ENCODE peak calls at places on chromosomes 16 and 17, in five cellular contexts. One of them, this sample, is unnamed.

GRCh38 chr17:27384261-27384701 is 72.0 kb upstream of the KSR1 start:
- DNase-seq in heart left ventricle: peak; percentile 76
- DNase-seq in WTC11: no peak
- DNase-seq in progenitor cell of endocrine pancreas: no peak
- DNase-seq in fibroblast of mammary gland: peak; percentile 92
- DNase-seq in this sample: peak; percentile 81

GRCh38 chr17:44314869-44315661 is 6.7 kb downstream of the RUNDC3A start:
- DNase-seq in heart left ventricle: no peak
- DNase-seq in progenitor cell of endocrine pancreas: no peak
- DNase-seq in WTC11: peak; percentile 76
- DNase-seq in fibroblast of mammary gland: no peak
- DNase-seq in this sample: no peak

GRCh38 chr16:65319621-65320231 is 197.9 kb upstream of the CDH11 start:
- DNase-seq in fibroblast of mammary gland: no peak
- DNase-seq in heart left ventricle: no peak
- DNase-seq in WTC11: no peak
- DNase-seq in progenitor cell of endocrine pancreas: no peak
- DNase-seq in this sample: no peak

GRCh38 chr16:81457326-81458133 is 12.9 kb downstream of the CMIP start:
- DNase-seq in fibroblast of mammary gland: peak; percentile 68
- DNase-seq in WTC11: no peak
- DNase-seq in progenitor cell of endocrine pancreas: no peak
- DNase-seq in heart left ventricle: no peak
- DNase-seq in this sample: no peak

GRCh38 chr17:59332890-59333377 is 1.5 kb downstream of the YPEL2 start:
- DNase-seq in progenitor cell of endocrine pancreas: no peak
- DNase-seq in fibroblast of mammary gland: peak; percentile 58
- DNase-seq in heart left ventricle: peak; percentile 33
- DNase-seq in WTC11: no peak
- DNase-seq in this sample: no peak

GRCh38 chr17:29216856-29217255 is 29.8 kb upstream of the CRYBA1 start:
- DNase-seq in WTC11: no peak
- DNase-seq in progenitor cell of endocrine pancreas: no peak
- DNase-seq in heart left ventricle: no peak
- DNase-seq in fibroblast of mammary gland: no peak
- DNase-seq in this sample: no peak

GRCh38 chr16:82864332-82865040 is 237.7 kb downstream of the CDH13 start:
- DNase-seq in fibroblast of mammary gland: no peak
- DNase-seq in progenitor cell of endocrine pancreas: no peak
- DNase-seq in WTC11: no peak
- DNase-seq in heart left ventricle: no peak
- DNase-seq in this sample: no peak

GRCh38 chr16:84518804-84519341 is 14.4 kb upstream of the MEAK7 start:
- DNase-seq in heart left ventricle: no peak
- DNase-seq in progenitor cell of endocrine pancreas: no peak
- DNase-seq in WTC11: no peak
- DNase-seq in fibroblast of mammary gland: no peak
- DNase-seq in this sample: no peak

GRCh38 chr16:8370374-8371015 is 219.8 kb downstream of the TMEM114 start:
- DNase-seq in WTC11: no peak
- DNase-seq in heart left ventricle: no peak
- DNase-seq in progenitor cell of endocrine pancreas: no peak
- DNase-seq in fibroblast of mammary gland: peak; percentile 44
- DNase-seq in this sample: no peak

GRCh38 chr17:69597898-69598692 is 183.6 kb downstream of the MAP2K6 start:
- DNase-seq in progenitor cell of endocrine pancreas: no peak
- DNase-seq in fibroblast of mammary gland: peak; percentile 62
- DNase-seq in WTC11: no peak
- DNase-seq in heart left ventricle: no peak
- DNase-seq in this sample: no peak

GRCh38 chr17:3475812-3476686 is at the start of gene ASPA:
- DNase-seq in WTC11: no peak
- DNase-seq in progenitor cell of endocrine pancreas: no peak
- DNase-seq in fibroblast of mammary gland: peak; percentile 46
- DNase-seq in heart left ventricle: no peak
- DNase-seq in this sample: no peak

GRCh38 chr16:81280393-81280792 is 34.4 kb upstream of the GAN start:
- DNase-seq in fibroblast of mammary gland: no peak
- DNase-seq in heart left ventricle: no peak
- DNase-seq in progenitor cell of endocrine pancreas: no peak
- DNase-seq in WTC11: no peak
- DNase-seq in this sample: no peak

GRCh38 chr17:59365383-59365981 is 34.0 kb downstream of the YPEL2 start:
- DNase-seq in progenitor cell of endocrine pancreas: no peak
- DNase-seq in fibroblast of mammary gland: no peak
- DNase-seq in heart left ventricle: no peak
- DNase-seq in WTC11: no peak
- DNase-seq in this sample: no peak

GRCh38 chr17:70366421-70366820 is 197.1 kb downstream of the KCNJ2 start:
- DNase-seq in WTC11: no peak
- DNase-seq in progenitor cell of endocrine pancreas: no peak
- DNase-seq in fibroblast of mammary gland: no peak
- DNase-seq in heart left ventricle: no peak
- DNase-seq in this sample: no peak

GRCh38 chr17:7555320-7555948 is 3.1 kb upstream of the TNFSF13 start:
- DNase-seq in heart left ventricle: no peak
- DNase-seq in progenitor cell of endocrine pancreas: no peak
- DNase-seq in fibroblast of mammary gland: no peak
- DNase-seq in WTC11: no peak
- DNase-seq in this sample: no peak
- TF ChIP-seq CTCF in heart left ventricle: no peak
- TF ChIP-seq CTCF in progenitor cell of endocrine pancreas: peak; percentile 44
- TF ChIP-seq CTCF in fibroblast of mammary gland: peak; percentile 14
- TF ChIP-seq CTCF in WTC11: no peak
- TF ChIP-seq CTCF in this sample: peak; percentile 42

DNA sequence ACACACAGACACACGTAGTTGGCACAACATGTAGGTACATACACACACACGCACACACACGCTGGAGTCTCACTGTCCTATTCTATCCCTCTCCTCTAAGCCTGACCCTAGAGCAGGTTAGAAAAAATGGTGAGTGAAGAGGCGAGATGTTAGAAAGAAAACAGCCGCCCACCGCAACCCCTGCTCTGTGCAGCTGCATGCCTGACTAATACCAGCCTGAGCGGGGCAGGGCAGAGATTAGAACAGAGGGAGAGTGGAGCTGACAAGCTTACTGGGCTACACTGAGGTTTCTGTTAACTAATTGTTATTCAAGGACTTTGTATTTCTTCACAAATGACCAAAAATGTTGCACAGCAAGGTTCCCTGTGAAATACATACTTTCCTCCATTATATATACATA is 59.8 kb downstream of the AMFR start:
- DNase-seq in fibroblast of mammary gland: no peak
- DNase-seq in WTC11: no peak
- DNase-seq in heart left ventricle: no peak
- DNase-seq in progenitor cell of endocrine pancreas: no peak
- DNase-seq in this sample: no peak
- TF ChIP-seq CTCF in fibroblast of mammary gland: no peak
- TF ChIP-seq CTCF in WTC11: no peak
- TF ChIP-seq CTCF in heart left ventricle: no peak
- TF ChIP-seq CTCF in progenitor cell of endocrine pancreas: no peak
- TF ChIP-seq CTCF in this sample: no peak

GRCh38 chr17:62765351-62765750 is 42.8 kb downstream of the MARCHF10 start:
- DNase-seq in fibroblast of mammary gland: no peak
- DNase-seq in WTC11: no peak
- DNase-seq in heart left ventricle: no peak
- DNase-seq in progenitor cell of endocrine pancreas: no peak
- DNase-seq in this sample: no peak
- TF ChIP-seq CTCF in fibroblast of mammary gland: no peak
- TF ChIP-seq CTCF in WTC11: no peak
- TF ChIP-seq CTCF in heart left ventricle: no peak
- TF ChIP-seq CTCF in progenitor cell of endocrine pancreas: no peak
- TF ChIP-seq CTCF in this sample: no peak

GRCh38 chr17:40399185-40399584 is 18.5 kb downstream of the TOP2A start:
- DNase-seq in heart left ventricle: no peak
- DNase-seq in WTC11: no peak
- DNase-seq in progenitor cell of endocrine pancreas: no peak
- DNase-seq in fibroblast of mammary gland: peak; percentile 73
- DNase-seq in this sample: no peak
- TF ChIP-seq CTCF in heart left ventricle: peak; percentile 57
- TF ChIP-seq CTCF in WTC11: peak; percentile 23
- TF ChIP-seq CTCF in progenitor cell of endocrine pancreas: peak; percentile 64
- TF ChIP-seq CTCF in fibroblast of mammary gland: peak; percentile 48
- TF ChIP-seq CTCF in this sample: peak; percentile 84

GRCh38 chr17:68169840-68170239 is 78.0 kb upstream of the AMZ2 start:
- DNase-seq in progenitor cell of endocrine pancreas: no peak
- DNase-seq in heart left ventricle: no peak
- DNase-seq in fibroblast of mammary gland: no peak
- DNase-seq in WTC11: no peak
- DNase-seq in this sample: no peak
- TF ChIP-seq CTCF in progenitor cell of endocrine pancreas: no peak
- TF ChIP-seq CTCF in heart left ventricle: no peak
- TF ChIP-seq CTCF in fibroblast of mammary gland: no peak
- TF ChIP-seq CTCF in WTC11: no peak
- TF ChIP-seq CTCF in this sample: no peak

GRCh38 chr17:9890124-9890523 is 14.9 kb downstream of the RCVRN start:
- DNase-seq in WTC11: peak; percentile 79
- DNase-seq in fibroblast of mammary gland: peak; percentile 34
- DNase-seq in progenitor cell of endocrine pancreas: peak; percentile 20
- DNase-seq in heart left ventricle: no peak
- DNase-seq in this sample: no peak
- TF ChIP-seq CTCF in WTC11: peak; percentile 93
- TF ChIP-seq CTCF in fibroblast of mammary gland: peak; percentile 66
- TF ChIP-seq CTCF in progenitor cell of endocrine pancreas: peak; percentile 63
- TF ChIP-seq CTCF in heart left ventricle: peak; percentile 42
- TF ChIP-seq CTCF in this sample: peak; percentile 77

GRCh38 chr17:56153215-56153614 is at the start of gene ANKFN1:
- DNase-seq in fibroblast of mammary gland: no peak
- DNase-seq in progenitor cell of endocrine pancreas: no peak
- DNase-seq in WTC11: no peak
- DNase-seq in heart left ventricle: no peak
- DNase-seq in this sample: no peak
- TF ChIP-seq CTCF in fibroblast of mammary gland: no peak
- TF ChIP-seq CTCF in progenitor cell of endocrine pancreas: no peak
- TF ChIP-seq CTCF in WTC11: no peak
- TF ChIP-seq CTCF in heart left ventricle: no peak
- TF ChIP-seq CTCF in this sample: no peak

GRCh38 chr17:83051423-83052240 is 27.8 kb upstream of the METRNL start:
- DNase-seq in WTC11: peak; percentile 95
- DNase-seq in heart left ventricle: peak; percentile 97
- DNase-seq in progenitor cell of endocrine pancreas: peak; percentile 98
- DNase-seq in fibroblast of mammary gland: peak; percentile 95
- DNase-seq in this sample: peak; percentile 98

GRCh38 chr17:83052241-83052564 is 27.2 kb upstream of the METRNL start:
- DNase-seq in progenitor cell of endocrine pancreas: no peak
- DNase-seq in fibroblast of mammary gland: no peak
- DNase-seq in heart left ventricle: no peak
- DNase-seq in WTC11: no peak
- DNase-seq in this sample: no peak

GRCh38 chr17:83053779-83054451 is 25.5 kb upstream of the METRNL start:
- DNase-seq in progenitor cell of endocrine pancreas: no peak
- DNase-seq in fibroblast of mammary gland: no peak
- DNase-seq in heart left ventricle: peak; percentile 45
- DNase-seq in WTC11: no peak
- DNase-seq in this sample: peak; percentile 43

GRCh38 chr17:83053021-83053778 is 26.2 kb upstream of the METRNL start:
- DNase-seq in progenitor cell of endocrine pancreas: no peak
- DNase-seq in WTC11: no peak
- DNase-seq in heart left ventricle: peak; percentile 15
- DNase-seq in fibroblast of mammary gland: peak; percentile 55
- DNase-seq in this sample: no peak

GRCh38 chr17:83050651-83051422 is 28.6 kb upstream of the METRNL start:
- DNase-seq in heart left ventricle: no peak
- DNase-seq in fibroblast of mammary gland: no peak
- DNase-seq in progenitor cell of endocrine pancreas: no peak
- DNase-seq in WTC11: peak; percentile 54
- DNase-seq in this sample: no peak
- TF ChIP-seq CTCF in heart left ventricle: no peak
- TF ChIP-seq CTCF in fibroblast of mammary gland: no peak
- TF ChIP-seq CTCF in progenitor cell of endocrine pancreas: no peak
- TF ChIP-seq CTCF in WTC11: no peak
- TF ChIP-seq CTCF in this sample: no peak

This sample was measured in chondrocyte.